ENCODE peak calls at places on chromosomes 7 and 10, in five cellular contexts. One of them, this sample, is unnamed.

GRCh38 chr7:78620931-78621330 is 822.4 kb downstream of the PHTF2 start:
- DNase-seq in hypothalamus: no peak
- DNase-seq in posterior cingulate gyrus: no peak
- DNase-seq in fibroblast of lung: peak; percentile 15
- DNase-seq in stimulated activated CD4-positive, alpha-beta T cell treated with anti-CD3 and anti-CD28 coated beads, Interleukin-1b, Interleukin-23, amount 100 ng/mL, for 4 hours: no peak
- DNase-seq in this sample: no peak

GRCh38 chr7:19269301-19269700 is 124.1 kb upstream of the FERD3L start:
- DNase-seq in fibroblast of lung: no peak
- DNase-seq in stimulated activated CD4-positive, alpha-beta T cell treated with anti-CD3 and anti-CD28 coated beads, Interleukin-1b, Interleukin-23, amount 100 ng/mL, for 4 hours: no peak
- DNase-seq in hypothalamus: no peak
- DNase-seq in posterior cingulate gyrus: no peak
- DNase-seq in this sample: no peak

GRCh38 chr7:114889646-114890285 is 32.1 kb upstream of the MDFIC start:
- DNase-seq in stimulated activated CD4-positive, alpha-beta T cell treated with anti-CD3 and anti-CD28 coated beads, Interleukin-1b, Interleukin-23, amount 100 ng/mL, for 4 hours: peak; percentile 11
- DNase-seq in posterior cingulate gyrus: no peak
- DNase-seq in hypothalamus: no peak
- DNase-seq in fibroblast of lung: peak; percentile 99
- DNase-seq in this sample: no peak

GRCh38 chr10:67802767-67803538 is 35.0 kb downstream of the DNAJC12 start:
- DNase-seq in stimulated activated CD4-positive, alpha-beta T cell treated with anti-CD3 and anti-CD28 coated beads, Interleukin-1b, Interleukin-23, amount 100 ng/mL, for 4 hours: no peak
- DNase-seq in hypothalamus: no peak
- DNase-seq in posterior cingulate gyrus: no peak
- DNase-seq in fibroblast of lung: no peak
- DNase-seq in this sample: no peak

GRCh38 chr10:24303522-24304310 is 94.8 kb downstream of the KIAA1217 start:
- DNase-seq in stimulated activated CD4-positive, alpha-beta T cell treated with anti-CD3 and anti-CD28 coated beads, Interleukin-1b, Interleukin-23, amount 100 ng/mL, for 4 hours: no peak
- DNase-seq in hypothalamus: no peak
- DNase-seq in posterior cingulate gyrus: no peak
- DNase-seq in fibroblast of lung: peak; percentile 53
- DNase-seq in this sample: no peak

GRCh38 chr7:149291036-149291835 is 29.2 kb downstream of the ZNF783 start:
- DNase-seq in fibroblast of lung: no peak
- DNase-seq in stimulated activated CD4-positive, alpha-beta T cell treated with anti-CD3 and anti-CD28 coated beads, Interleukin-1b, Interleukin-23, amount 100 ng/mL, for 4 hours: no peak
- DNase-seq in posterior cingulate gyrus: peak; percentile 64
- DNase-seq in hypothalamus: no peak
- DNase-seq in this sample: no peak

GRCh38 chr10:107971973-107972372 is 807.5 kb upstream of the SORCS1 start:
- DNase-seq in fibroblast of lung: peak; percentile 86
- DNase-seq in hypothalamus: no peak
- DNase-seq in stimulated activated CD4-positive, alpha-beta T cell treated with anti-CD3 and anti-CD28 coated beads, Interleukin-1b, Interleukin-23, amount 100 ng/mL, for 4 hours: no peak
- DNase-seq in posterior cingulate gyrus: no peak
- DNase-seq in this sample: no peak

GRCh38 chr10:43340101-43340500 is 31.3 kb upstream of the FXYD4 start:
- DNase-seq in fibroblast of lung: no peak
- DNase-seq in posterior cingulate gyrus: peak; percentile 8
- DNase-seq in stimulated activated CD4-positive, alpha-beta T cell treated with anti-CD3 and anti-CD28 coated beads, Interleukin-1b, Interleukin-23, amount 100 ng/mL, for 4 hours: no peak
- DNase-seq in hypothalamus: no peak
- DNase-seq in this sample: no peak

GRCh38 chr10:118958984-118959916 is 70.3 kb upstream of the NANOS1 start:
- DNase-seq in fibroblast of lung: peak; percentile 53
- DNase-seq in posterior cingulate gyrus: no peak
- DNase-seq in hypothalamus: peak; percentile 19
- DNase-seq in stimulated activated CD4-positive, alpha-beta T cell treated with anti-CD3 and anti-CD28 coated beads, Interleukin-1b, Interleukin-23, amount 100 ng/mL, for 4 hours: no peak
- DNase-seq in this sample: no peak

GRCh38 chr10:31706464-31706863 is 222.2 kb downstream of the ARHGAP12 start:
- DNase-seq in hypothalamus: no peak
- DNase-seq in fibroblast of lung: no peak
- DNase-seq in posterior cingulate gyrus: no peak
- DNase-seq in stimulated activated CD4-positive, alpha-beta T cell treated with anti-CD3 and anti-CD28 coated beads, Interleukin-1b, Interleukin-23, amount 100 ng/mL, for 4 hours: no peak
- DNase-seq in this sample: no peak

GRCh38 chr7:132080967-132081668 is 495.2 kb downstream of the PLXNA4 start:
- DNase-seq in stimulated activated CD4-positive, alpha-beta T cell treated with anti-CD3 and anti-CD28 coated beads, Interleukin-1b, Interleukin-23, amount 100 ng/mL, for 4 hours: no peak
- DNase-seq in hypothalamus: no peak
- DNase-seq in posterior cingulate gyrus: no peak
- DNase-seq in fibroblast of lung: peak; percentile 92
- DNase-seq in this sample: no peak

GRCh38 chr10:48656928-48657327 is 27.7 kb upstream of the WDFY4 start:
- DNase-seq in hypothalamus: no peak
- DNase-seq in stimulated activated CD4-positive, alpha-beta T cell treated with anti-CD3 and anti-CD28 coated beads, Interleukin-1b, Interleukin-23, amount 100 ng/mL, for 4 hours: no peak
- DNase-seq in posterior cingulate gyrus: no peak
- DNase-seq in fibroblast of lung: no peak
- DNase-seq in this sample: no peak

GRCh38 chr10:3873728-3874461 is 88.9 kb upstream of the KLF6 start:
- DNase-seq in stimulated activated CD4-positive, alpha-beta T cell treated with anti-CD3 and anti-CD28 coated beads, Interleukin-1b, Interleukin-23, amount 100 ng/mL, for 4 hours: no peak
- DNase-seq in fibroblast of lung: peak; percentile 62
- DNase-seq in hypothalamus: no peak
- DNase-seq in posterior cingulate gyrus: no peak
- DNase-seq in this sample: no peak

GRCh38 chr10:3758491-3758970 is 26.5 kb downstream of the KLF6 start:
- DNase-seq in hypothalamus: no peak
- DNase-seq in fibroblast of lung: no peak
- DNase-seq in stimulated activated CD4-positive, alpha-beta T cell treated with anti-CD3 and anti-CD28 coated beads, Interleukin-1b, Interleukin-23, amount 100 ng/mL, for 4 hours: no peak
- DNase-seq in posterior cingulate gyrus: no peak
- DNase-seq in this sample: no peak